ENCODE peak calls at places on chromosome 2, in seven cellular contexts. W is anterior cingulate cortex; U is hypothalamus; D is AG10803; Z is NCI-H1694 treated with DMSO at 0.1 percent for 48 hours; T is activated CD4-positive, alpha-beta T cell treated with anti-CD3 and anti-CD28 coated beads, Interleukin-2, amount 10 ng/mL, durations not matched to agents 7 days and 5 days; C is activated naive CD4-positive, alpha-beta T cell treated with anti-CD3 and anti-CD28 coated beads, Interleukin-2, amount 50 U/mL, for 72 hours. A is an unnamed sample.

GRCh38 chr2:101371635-101372034 is 15.7 kb downstream of the CREG2 start:
- DNase-seq in W (no peak), U (no peak), D (no peak), Z (no peak), T (no peak), C (no peak), A (no peak)

GRCh38 chr2:30217644-30218361 is 13.5 kb upstream of the LBH start:
- DNase-seq in W (no peak), U (peak), D (no peak), Z (no peak), T (no peak), C (no peak), A (no peak)

GRCh38 chr2:10382313-10383061 is 65.6 kb downstream of the ODC1 start:
- DNase-seq in W (no peak), U (no peak), D (no peak), Z (no peak), T (peak), C (peak), A (no peak)

GRCh38 chr2:6913415-6914157 is 3.6 kb upstream of the RNF144A start:
- DNase-seq in W (no peak), U (no peak), D (no peak), Z (no peak), T (peak), C (peak), A (no peak)

GRCh38 chr2:199057936-199058335 is 399.8 kb downstream of the SATB2 start:
- DNase-seq in W (no peak), U (no peak), D (no peak), Z (no peak), T (no peak), C (no peak), A (no peak)

GRCh38 chr2:121075006-121075545 is 209.9 kb downstream of the TFCP2L1 start:
- DNase-seq in W (no peak), U (no peak), D (peak), Z (peak), T (no peak), C (peak), A (peak)

GRCh38 chr2:172986040-172986439 is 89.6 kb upstream of the MAP3K20 start:
- DNase-seq in W (no peak), U (no peak), D (no peak), Z (no peak), T (no peak), C (no peak), A (no peak)

GRCh38 chr2:151357359-151357758 is at the start of gene TNFAIP6:
- DNase-seq in W (no peak), U (peak), D (peak), Z (no peak), T (no peak), C (no peak), A (no peak)

GRCh38 chr2:207883002-207883780 is 113.5 kb upstream of the FZD5 start:
- DNase-seq in W (no peak), U (no peak), D (no peak), Z (no peak), T (no peak), C (peak), A (no peak)

GRCh38 chr2:72917138-72917874 is at the start of gene EMX1:
- DNase-seq in W (no peak), U (no peak), D (no peak), Z (peak), T (peak), C (peak), A (peak)

GRCh38 chr2:201208563-201209252 is 25.8 kb downstream of the CASP10 start:
- DNase-seq in W (no peak), U (peak), D (no peak), Z (no peak), T (no peak), C (no peak), A (no peak)

GRCh38 chr2:118882693-118883336 is 35.4 kb upstream of the EN1 start:
- DNase-seq in W (peak), U (peak), D (peak), Z (peak), T (peak), C (peak), A (peak)

GRCh38 chr2:168614291-168615018 is 158.4 kb downstream of the CERS6 start:
- DNase-seq in W (no peak), U (no peak), D (no peak), Z (no peak), T (no peak), C (no peak), A (no peak)

GRCh38 chr2:173948198-173948597 is 17.0 kb downstream of the SP3 start:
- DNase-seq in W (no peak), U (no peak), D (no peak), Z (no peak), T (no peak), C (no peak), A (no peak)

GRCh38 chr2:20563251-20563650 is 87.6 kb downstream of the HS1BP3 start:
- DNase-seq in W (no peak), U (no peak), D (no peak), Z (no peak), T (no peak), C (no peak), A (no peak)

GRCh38 chr2:234953116-234954031 is 1.6 kb downstream of the SH3BP4 start:
- DNase-seq in W (no peak), U (no peak), D (peak), Z (no peak), T (no peak), C (no peak), A (no peak)